ENCODE peak calls at places on chromosomes 5 and 9, in seven cellular contexts. One of them, this sample, is unnamed.

GRCh38 chr5:122022966-122023365 is 55.1 kb downstream of the LOX start:
- DNase-seq in kidney: no peak
- DNase-seq in Peyer's patch: no peak
- DNase-seq in fibroblast of pulmonary artery: no peak
- DNase-seq in psoas muscle: no peak
- DNase-seq in HFF-Myc: no peak
- DNase-seq in uterus: no peak
- DNase-seq in this sample: no peak

GRCh38 chr9:127611796-127612790 is at the start of gene STXBP1:
- DNase-seq in kidney: peak
- DNase-seq in Peyer's patch: peak
- DNase-seq in fibroblast of pulmonary artery: peak
- DNase-seq in psoas muscle: peak
- DNase-seq in HFF-Myc: no peak
- DNase-seq in uterus: peak
- DNase-seq in this sample: peak

GRCh38 chr9:129968690-129969485 is 74.1 kb downstream of the FNBP1 start:
- DNase-seq in kidney: no peak
- DNase-seq in Peyer's patch: no peak
- DNase-seq in fibroblast of pulmonary artery: peak
- DNase-seq in psoas muscle: no peak
- DNase-seq in HFF-Myc: no peak
- DNase-seq in uterus: peak
- DNase-seq in this sample: no peak

GRCh38 chr9:131220485-131220884 is 55.8 kb downstream of the FAM78A start:
- DNase-seq in kidney: no peak
- DNase-seq in Peyer's patch: no peak
- DNase-seq in fibroblast of pulmonary artery: no peak
- DNase-seq in psoas muscle: no peak
- DNase-seq in HFF-Myc: no peak
- DNase-seq in uterus: no peak
- DNase-seq in this sample: no peak

GRCh38 chr5:91074615-91075014 is 308.5 kb downstream of the ARRDC3 start:
- DNase-seq in kidney: no peak
- DNase-seq in Peyer's patch: no peak
- DNase-seq in fibroblast of pulmonary artery: peak
- DNase-seq in psoas muscle: no peak
- DNase-seq in HFF-Myc: no peak
- DNase-seq in uterus: no peak
- DNase-seq in this sample: no peak

GRCh38 chr9:18036364-18036896 is 437.5 kb upstream of the ADAMTSL1 start:
- DNase-seq in kidney: no peak
- DNase-seq in Peyer's patch: no peak
- DNase-seq in fibroblast of pulmonary artery: no peak
- DNase-seq in psoas muscle: no peak
- DNase-seq in HFF-Myc: no peak
- DNase-seq in uterus: no peak
- DNase-seq in this sample: no peak

GRCh38 chr9:12863624-12864023 is 88.8 kb downstream of the LURAP1L start:
- DNase-seq in kidney: no peak
- DNase-seq in Peyer's patch: no peak
- DNase-seq in fibroblast of pulmonary artery: no peak
- DNase-seq in psoas muscle: no peak
- DNase-seq in HFF-Myc: no peak
- DNase-seq in uterus: no peak
- DNase-seq in this sample: no peak

GRCh38 chr5:610744-611730 is 1.1 kb upstream of the CEP72 start:
- DNase-seq in kidney: no peak
- DNase-seq in Peyer's patch: peak
- DNase-seq in fibroblast of pulmonary artery: no peak
- DNase-seq in psoas muscle: no peak
- DNase-seq in HFF-Myc: no peak
- DNase-seq in uterus: no peak
- DNase-seq in this sample: no peak

GRCh38 chr5:144298658-144299057 is 128.0 kb downstream of the KCTD16 start:
- DNase-seq in kidney: no peak
- DNase-seq in Peyer's patch: no peak
- DNase-seq in fibroblast of pulmonary artery: no peak
- DNase-seq in psoas muscle: no peak
- DNase-seq in HFF-Myc: no peak
- DNase-seq in uterus: no peak
- DNase-seq in this sample: no peak

GRCh38 chr5:96199713-96200183 is 233.3 kb downstream of the PCSK1 start:
- DNase-seq in kidney: no peak
- DNase-seq in Peyer's patch: no peak
- DNase-seq in fibroblast of pulmonary artery: no peak
- DNase-seq in psoas muscle: no peak
- DNase-seq in HFF-Myc: no peak
- DNase-seq in uterus: no peak
- DNase-seq in this sample: no peak

GRCh38 chr5:142874537-142874936 is 104.4 kb downstream of the ARHGAP26 start:
- DNase-seq in kidney: peak
- DNase-seq in Peyer's patch: peak
- DNase-seq in fibroblast of pulmonary artery: peak
- DNase-seq in psoas muscle: peak
- DNase-seq in HFF-Myc: no peak
- DNase-seq in uterus: peak
- DNase-seq in this sample: no peak

GRCh38 chr9:30799527-30800101 is 1584.8 kb upstream of the ACO1 start:
- DNase-seq in kidney: peak
- DNase-seq in Peyer's patch: no peak
- DNase-seq in fibroblast of pulmonary artery: no peak
- DNase-seq in psoas muscle: no peak
- DNase-seq in HFF-Myc: no peak
- DNase-seq in uterus: no peak
- DNase-seq in this sample: no peak

GRCh38 chr9:81489048-81489447 is 200.3 kb downstream of the TLE1 start:
- DNase-seq in kidney: no peak
- DNase-seq in Peyer's patch: no peak
- DNase-seq in fibroblast of pulmonary artery: no peak
- DNase-seq in psoas muscle: no peak
- DNase-seq in HFF-Myc: no peak
- DNase-seq in uterus: no peak
- DNase-seq in this sample: no peak

GRCh38 chr5:140591747-140592372 is 27.2 kb downstream of the SLC35A4 start:
- DNase-seq in kidney: no peak
- DNase-seq in Peyer's patch: no peak
- DNase-seq in fibroblast of pulmonary artery: peak
- DNase-seq in psoas muscle: no peak
- DNase-seq in HFF-Myc: no peak
- DNase-seq in uterus: no peak
- DNase-seq in this sample: no peak

GRCh38 chr9:83972286-83972685 is 7.7 kb downstream of the HNRNPK start:
- DNase-seq in kidney: no peak
- DNase-seq in Peyer's patch: no peak
- DNase-seq in fibroblast of pulmonary artery: no peak
- DNase-seq in psoas muscle: no peak
- DNase-seq in HFF-Myc: no peak
- DNase-seq in uterus: no peak
- DNase-seq in this sample: no peak

GRCh38 chr5:33401482-33402390 is 39.0 kb upstream of the TARS1 start:
- DNase-seq in kidney: no peak
- DNase-seq in Peyer's patch: no peak
- DNase-seq in fibroblast of pulmonary artery: peak
- DNase-seq in psoas muscle: no peak
- DNase-seq in HFF-Myc: peak
- DNase-seq in uterus: no peak
- DNase-seq in this sample: no peak

GRCh38 chr5:120146787-120147186 is 317.3 kb upstream of the PRR16 start:
- DNase-seq in kidney: no peak
- DNase-seq in Peyer's patch: no peak
- DNase-seq in fibroblast of pulmonary artery: no peak
- DNase-seq in psoas muscle: no peak
- DNase-seq in HFF-Myc: no peak
- DNase-seq in uterus: no peak
- DNase-seq in this sample: no peak

GRCh38 chr9:75624984-75625383 is 265.5 kb upstream of the PCSK5 start:
- DNase-seq in kidney: no peak
- DNase-seq in Peyer's patch: no peak
- DNase-seq in fibroblast of pulmonary artery: no peak
- DNase-seq in psoas muscle: no peak
- DNase-seq in HFF-Myc: no peak
- DNase-seq in uterus: no peak
- DNase-seq in this sample: no peak

GRCh38 chr9:128420060-128420650 is 502 bp upstream of the CERCAM start:
- DNase-seq in kidney: peak
- DNase-seq in Peyer's patch: peak
- DNase-seq in fibroblast of pulmonary artery: peak
- DNase-seq in psoas muscle: peak
- DNase-seq in HFF-Myc: no peak
- DNase-seq in uterus: peak
- DNase-seq in this sample: peak

DNA sequence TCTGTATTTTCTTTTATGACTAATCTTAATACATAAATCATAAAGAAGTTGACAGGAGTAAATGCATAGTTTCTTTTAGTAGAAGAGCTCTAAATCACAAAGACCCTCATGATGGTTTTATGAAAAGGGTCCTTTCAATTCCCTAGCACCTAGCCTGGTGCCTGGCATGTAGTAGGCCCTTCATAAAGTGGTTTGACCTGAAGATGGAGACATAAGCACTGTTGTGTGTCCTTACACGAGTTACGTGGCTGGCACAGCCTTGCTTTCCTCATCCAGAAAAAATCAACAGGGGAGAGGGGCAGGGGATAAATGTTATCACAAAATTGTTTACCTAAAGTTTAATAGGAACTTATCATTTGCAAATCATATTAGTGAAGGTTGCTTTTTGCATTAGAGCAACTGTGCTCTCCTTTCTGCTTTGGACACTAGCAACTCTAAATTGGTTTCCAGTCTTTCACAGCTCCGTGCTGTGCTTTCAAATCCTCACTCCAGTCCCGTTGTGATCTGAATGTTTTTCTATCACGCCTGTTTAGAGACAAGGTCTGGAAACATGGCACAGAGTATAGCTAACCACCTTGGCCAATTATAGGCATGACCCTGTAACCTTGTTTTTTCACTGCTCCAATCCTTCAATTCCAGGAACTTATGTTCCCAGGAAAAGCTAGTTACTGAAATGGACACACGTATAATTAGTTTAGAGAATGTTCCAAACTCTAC is 55.7 kb downstream of the ARL15 start:
- DNase-seq in kidney: no peak
- DNase-seq in Peyer's patch: no peak
- DNase-seq in fibroblast of pulmonary artery: peak
- DNase-seq in psoas muscle: no peak
- DNase-seq in HFF-Myc: no peak
- DNase-seq in uterus: no peak
- DNase-seq in this sample: no peak
- TF ChIP-seq CTCF in kidney: peak
- TF ChIP-seq CTCF in Peyer's patch: no peak
- TF ChIP-seq CTCF in fibroblast of pulmonary artery: peak
- TF ChIP-seq CTCF in psoas muscle: peak
- TF ChIP-seq CTCF in HFF-Myc: no peak
- TF ChIP-seq CTCF in uterus: no peak
- TF ChIP-seq CTCF in this sample: no peak

GRCh38 chr9:136343121-136343883 is 16.0 kb downstream of the GPSM1 start:
- DNase-seq in kidney: no peak
- DNase-seq in Peyer's patch: no peak
- DNase-seq in fibroblast of pulmonary artery: no peak
- DNase-seq in psoas muscle: no peak
- DNase-seq in HFF-Myc: no peak
- DNase-seq in uterus: no peak
- DNase-seq in this sample: no peak
- TF ChIP-seq CTCF in kidney: no peak
- TF ChIP-seq CTCF in Peyer's patch: no peak
- TF ChIP-seq CTCF in fibroblast of pulmonary artery: no peak
- TF ChIP-seq CTCF in psoas muscle: no peak
- TF ChIP-seq CTCF in HFF-Myc: no peak
- TF ChIP-seq CTCF in uterus: no peak
- TF ChIP-seq CTCF in this sample: no peak

DNA sequence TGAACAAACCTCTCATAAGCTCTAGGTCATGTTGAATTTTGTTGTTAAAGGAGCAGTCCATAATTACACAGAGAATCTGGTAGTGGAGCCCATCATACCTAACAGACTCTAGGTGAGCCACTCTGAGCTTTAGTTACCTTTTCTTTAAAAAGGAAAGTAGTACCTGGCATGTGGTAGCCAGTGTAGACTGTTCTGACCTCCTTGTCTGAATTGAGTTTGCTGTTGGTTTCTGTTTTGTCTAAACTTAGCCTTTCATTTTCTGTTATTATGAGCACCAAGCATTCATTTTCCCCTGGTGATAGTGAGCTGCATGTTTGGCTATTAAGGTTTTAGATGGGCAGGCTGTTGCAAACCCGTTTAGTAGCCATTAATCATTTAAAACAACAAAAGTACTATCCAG is 112.2 kb downstream of the MAST4 start:
- DNase-seq in kidney: no peak
- DNase-seq in Peyer's patch: no peak
- DNase-seq in fibroblast of pulmonary artery: no peak
- DNase-seq in psoas muscle: no peak
- DNase-seq in HFF-Myc: no peak
- DNase-seq in uterus: no peak
- DNase-seq in this sample: peak
- TF ChIP-seq CTCF in kidney: no peak
- TF ChIP-seq CTCF in Peyer's patch: no peak
- TF ChIP-seq CTCF in fibroblast of pulmonary artery: no peak
- TF ChIP-seq CTCF in psoas muscle: no peak
- TF ChIP-seq CTCF in HFF-Myc: no peak
- TF ChIP-seq CTCF in uterus: no peak
- TF ChIP-seq CTCF in this sample: no peak

GRCh38 chr5:179869101-179869500 is 10.5 kb upstream of the MRNIP start:
- DNase-seq in kidney: peak
- DNase-seq in Peyer's patch: no peak
- DNase-seq in fibroblast of pulmonary artery: no peak
- DNase-seq in psoas muscle: no peak
- DNase-seq in HFF-Myc: no peak
- DNase-seq in uterus: no peak
- DNase-seq in this sample: no peak

GRCh38 chr5:179870952-179871351 is 12.3 kb upstream of the MRNIP start:
- DNase-seq in kidney: no peak
- DNase-seq in Peyer's patch: no peak
- DNase-seq in fibroblast of pulmonary artery: no peak
- DNase-seq in psoas muscle: no peak
- DNase-seq in HFF-Myc: no peak
- DNase-seq in uterus: no peak
- DNase-seq in this sample: no peak

GRCh38 chr5:179871506-179871905 is 12.9 kb upstream of the MRNIP start:
- DNase-seq in kidney: peak
- DNase-seq in Peyer's patch: no peak
- DNase-seq in fibroblast of pulmonary artery: no peak
- DNase-seq in psoas muscle: no peak
- DNase-seq in HFF-Myc: no peak
- DNase-seq in uterus: peak
- DNase-seq in this sample: no peak

GRCh38 chr5:179869641-179870402 is 11.2 kb upstream of the MRNIP start:
- DNase-seq in kidney: peak
- DNase-seq in Peyer's patch: no peak
- DNase-seq in fibroblast of pulmonary artery: no peak
- DNase-seq in psoas muscle: no peak
- DNase-seq in HFF-Myc: no peak
- DNase-seq in uterus: no peak
- DNase-seq in this sample: no peak

DNA sequence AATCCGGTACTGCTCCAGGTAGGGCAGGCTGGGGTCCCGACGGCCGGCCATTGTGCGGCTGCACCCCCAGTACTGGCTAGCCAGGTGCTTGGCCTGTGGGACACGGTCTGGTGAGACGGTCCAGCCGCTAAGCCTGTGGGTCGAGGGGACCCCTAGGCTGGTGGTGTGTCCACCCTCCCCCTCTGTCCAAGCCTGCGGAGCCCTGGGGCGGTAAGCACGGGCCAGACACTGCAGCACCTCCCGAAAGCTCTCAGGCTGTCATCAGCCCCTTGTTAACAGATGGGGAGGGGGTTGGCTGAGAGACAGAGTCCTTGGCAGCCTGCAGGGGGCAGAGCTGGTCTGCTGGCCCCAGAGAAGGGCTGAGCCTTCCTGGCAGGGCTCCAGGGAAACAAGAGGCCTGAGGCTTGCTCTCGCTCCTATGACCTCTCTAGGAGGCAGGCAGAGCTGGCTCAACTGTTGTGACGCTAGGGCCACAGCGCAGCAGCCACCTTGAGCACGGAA is 11.8 kb upstream of the MRNIP start:
- DNase-seq in kidney: peak
- DNase-seq in Peyer's patch: no peak
- DNase-seq in fibroblast of pulmonary artery: peak
- DNase-seq in psoas muscle: peak
- DNase-seq in HFF-Myc: peak
- DNase-seq in uterus: peak
- DNase-seq in this sample: no peak
- TF ChIP-seq CTCF in kidney: peak
- TF ChIP-seq CTCF in Peyer's patch: no peak
- TF ChIP-seq CTCF in fibroblast of pulmonary artery: peak
- TF ChIP-seq CTCF in psoas muscle: peak
- TF ChIP-seq CTCF in HFF-Myc: peak
- TF ChIP-seq CTCF in uterus: peak
- TF ChIP-seq CTCF in this sample: peak